ENCODE peak calls at places on chromosomes 7 and 10, in four cellular contexts. R is uterus; C is naive thymus-derived CD4-positive, alpha-beta T cell; P is HepG2. O is an unnamed sample.

GRCh38 chr7:22357311-22358175 is 589 bp upstream of the RAPGEF5 start:
- DNase-seq in C (no peak), R (no peak), P (peak), O (no peak)

GRCh38 chr10:61900829-61901783 is at the start of gene ARID5B:
- DNase-seq in P (peak), C (no peak), R (peak), O (peak)

GRCh38 chr7:150903627-150904026 is 51.3 kb downstream of the AOC1 start:
- DNase-seq in C (no peak), R (peak), P (no peak), O (no peak)

GRCh38 chr7:7799138-7799537 is 80.7 kb upstream of the RPA3 start:
- DNase-seq in R (no peak), P (no peak), C (no peak), O (no peak)

GRCh38 chr7:95318501-95318900 is 5.8 kb downstream of the PON1 start:
- DNase-seq in C (no peak), P (peak), R (no peak), O (no peak)

GRCh38 chr10:93115661-93116383 is 42.1 kb downstream of the CYP26A1 start:
- DNase-seq in P (peak), C (peak), R (peak), O (peak)

GRCh38 chr7:107609861-107610260 is 29.8 kb downstream of the BCAP29 start:
- DNase-seq in P (no peak), R (no peak), C (no peak), O (no peak)

GRCh38 chr10:97539523-97540200 is 32.9 kb upstream of the ANKRD2 start:
- DNase-seq in R (peak), C (no peak), P (no peak), O (no peak)

GRCh38 chr10:54284526-54285193 is 516.4 kb downstream of the PCDH15 start:
- DNase-seq in R (no peak), C (no peak), P (no peak), O (no peak)

GRCh38 chr7:134450296-134451000 is 8.5 kb downstream of the AKR1B1 start:
- DNase-seq in P (no peak), C (no peak), R (no peak), O (no peak)

GRCh38 chr7:144391823-144392255 is 11.7 kb downstream of the NOBOX start:
- DNase-seq in C (no peak), P (peak), R (peak), O (no peak)

GRCh38 chr10:119207713-119208552 is 562 bp downstream of the GRK5 start:
- DNase-seq in P (peak), C (peak), R (peak), O (no peak)

GRCh38 chr10:3995302-3996210 is 210.5 kb upstream of the KLF6 start:
- DNase-seq in R (peak), C (no peak), P (no peak), O (no peak)

GRCh38 chr7:27157717-27158431 is 1.4 kb upstream of the HOXA7 start:
- DNase-seq in P (no peak), R (peak), C (no peak), O (no peak)

GRCh38 chr10:101071266-101071884 is 9.6 kb downstream of the KAZALD1 start:
- DNase-seq in C (no peak), P (no peak), R (no peak), O (peak)

GRCh38 chr7:44085549-44085948 is 3.2 kb upstream of the POLM start:
- DNase-seq in R (no peak), C (peak), P (no peak), O (no peak)

GRCh38 chr10:10803273-10803672 is 214.4 kb upstream of the CELF2 start:
- DNase-seq in R (peak), P (no peak), C (no peak), O (no peak)

GRCh38 chr7:85602196-85602595 is 415.3 kb upstream of the SEMA3D start:
- DNase-seq in R (no peak), C (no peak), P (no peak), O (no peak)

GRCh38 chr7:34322841-34323240 is 335.2 kb upstream of the NPSR1 start:
- DNase-seq in R (no peak), C (no peak), P (no peak), O (no peak)

GRCh38 chr7:112828696-112829095 is 38.5 kb upstream of the TMEM168 start:
- DNase-seq in C (no peak), P (no peak), R (no peak), O (no peak)

GRCh38 chr10:129174167-129175014 is 292.6 kb upstream of the MGMT start:
- DNase-seq in P (no peak), R (no peak), C (no peak), O (no peak)

GRCh38 chr10:90947025-90947960 is 26.4 kb upstream of the ANKRD1 start:
- DNase-seq in C (no peak), P (no peak), R (no peak), O (peak)

GRCh38 chr10:97538401-97538800 is 34.2 kb upstream of the ANKRD2 start:
- DNase-seq in R (no peak), P (no peak), C (no peak), O (no peak)

GRCh38 chr10:788796-789748 is 99.6 kb upstream of the DIP2C start:
- DNase-seq in P (peak), R (peak), C (no peak), O (no peak)

GRCh38 chr10:27390681-27391080 is 113.4 kb upstream of the RAB18 start:
- DNase-seq in P (no peak), C (no peak), R (no peak), O (no peak)

O was measured in KG1.